ENCODE peak calls at places on chromosomes 16 and 17, in four cellular contexts. B is GM12878, G is HepG2, Z is K562. L is an unnamed sample.

GRCh38 chr16:68197250-68197649 is 38.7 kb downstream of the ESRP2 start:
- DNase-seq in B (no peak), Z (no peak), G (no peak), L (no peak)

GRCh38 chr16:67212766-67213165 is 13.8 kb downstream of the ELMO3 start:
- DNase-seq in G (no peak), B (no peak), Z (no peak), L (no peak)

GRCh38 chr16:2752850-2753522 is 548 bp downstream of the SRRM2 start:
- DNase-seq in G (peak; percentile 56), B (no peak), Z (peak; percentile 91), L (peak; percentile 84)

GRCh38 chr17:27241346-27241946 is 52.5 kb upstream of the WSB1 start:
- DNase-seq in B (no peak), G (no peak), Z (no peak), L (no peak)

GRCh38 chr16:78147846-78148535 is 48.5 kb downstream of the WWOX start:
- DNase-seq in B (no peak), Z (no peak), G (no peak), L (no peak)

GRCh38 chr16:20901068-20901440 is 483 bp downstream of the LYRM1 start:
- DNase-seq in Z (no peak), B (no peak), G (no peak), L (no peak)

GRCh38 chr17:75194879-75195278 is 10.6 kb upstream of the NUP85 start:
- DNase-seq in Z (no peak), G (no peak), B (no peak), L (no peak)

GRCh38 chr16:87431926-87432325 is 39.8 kb downstream of the MAP1LC3B start:
- DNase-seq in B (no peak), Z (no peak), G (no peak), L (no peak)

GRCh38 chr16:9518054-9518453 is 426.6 kb downstream of the HAPSTR1 start:
- DNase-seq in Z (no peak), B (no peak), G (no peak), L (no peak)

GRCh38 chr17:5931611-5932010 is 138.6 kb upstream of the WSCD1 start:
- DNase-seq in Z (no peak), G (no peak), B (no peak), L (no peak)

GRCh38 chr16:56988948-56989945 is at the start of gene NLRC5:
- DNase-seq in B (no peak), Z (no peak), G (peak; percentile 52), L (peak; percentile 71)

DNA sequence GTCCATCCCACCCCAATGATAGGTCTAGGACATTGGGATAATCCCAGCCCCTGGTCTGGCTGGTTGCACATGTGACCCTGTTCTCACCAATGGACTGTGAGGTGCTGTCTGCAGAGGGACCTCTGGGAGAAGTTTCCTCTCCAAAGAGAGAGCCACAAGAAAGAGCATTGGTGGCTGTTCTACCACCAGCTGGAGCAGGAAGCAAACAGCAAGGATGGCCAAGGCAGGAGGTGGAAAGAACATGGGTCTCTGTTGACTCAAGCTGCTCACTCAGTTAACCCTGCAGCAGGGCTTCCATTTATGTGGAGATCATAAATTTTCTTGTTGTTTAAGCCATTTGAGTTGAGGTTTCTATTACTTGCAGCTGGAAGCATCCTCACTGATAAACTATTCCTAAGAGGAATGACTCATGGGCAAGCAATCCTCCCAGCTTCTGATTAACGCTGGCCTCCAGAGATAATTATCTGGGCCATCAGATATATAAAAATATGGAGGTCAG is 52.5 kb downstream of the CYB5B start:
- DNase-seq in B (no peak), G (peak; percentile 29), Z (no peak), L (peak; percentile 27)
- TF ChIP-seq TARDBP in B (no peak), G (no peak), Z (no peak), L (no peak)

GRCh38 chr16:62913924-62914323 is 877.7 kb upstream of the CDH8 start:
- DNase-seq in Z (no peak), G (no peak), B (no peak), L (no peak)

GRCh38 chr16:62909597-62909996 is 873.4 kb upstream of the CDH8 start:
- DNase-seq in Z (no peak), G (no peak), B (no peak), L (no peak)

GRCh38 chr16:62907562-62907961 is 871.3 kb upstream of the CDH8 start:
- DNase-seq in B (no peak), G (no peak), Z (no peak), L (no peak)

DNA sequence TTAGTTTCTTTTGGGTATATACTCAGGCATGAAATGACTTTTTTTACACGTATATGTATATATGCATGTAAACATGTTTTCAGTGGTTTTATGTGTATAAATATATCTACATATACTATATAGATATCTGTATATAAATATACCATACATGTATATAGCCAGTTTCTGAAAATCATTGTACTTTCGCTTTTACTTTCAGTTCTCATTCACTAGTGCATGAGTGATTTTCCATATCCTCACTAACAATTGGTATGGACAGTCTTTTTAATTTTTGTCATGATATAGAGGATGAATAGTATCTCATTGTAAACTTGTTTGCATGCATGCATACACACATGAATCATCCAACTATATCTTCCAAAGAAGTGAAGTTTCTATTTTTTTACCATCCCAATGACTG is 877.1 kb upstream of the CDH8 start:
- DNase-seq in G (no peak), B (no peak), Z (no peak), L (no peak)
- TF ChIP-seq FOXM1 in G (no peak), B (no peak), Z (no peak), L (no peak)

GRCh38 chr16:85399583-85400284 is 213.4 kb upstream of the GSE1 start:
- DNase-seq in G (no peak), B (no peak), Z (no peak), L (no peak)

GRCh38 chr16:85400305-85401205 is 212.6 kb upstream of the GSE1 start:
- DNase-seq in Z (no peak), G (no peak), B (no peak), L (no peak)

GRCh38 chr16:85401917-85402766 is 211.0 kb upstream of the GSE1 start:
- DNase-seq in G (no peak), Z (no peak), B (no peak), L (no peak)

GRCh38 chr16:85402910-85403692 is 210.0 kb upstream of the GSE1 start:
- DNase-seq in Z (peak; percentile 96), B (no peak), G (no peak), L (no peak)

DNA sequence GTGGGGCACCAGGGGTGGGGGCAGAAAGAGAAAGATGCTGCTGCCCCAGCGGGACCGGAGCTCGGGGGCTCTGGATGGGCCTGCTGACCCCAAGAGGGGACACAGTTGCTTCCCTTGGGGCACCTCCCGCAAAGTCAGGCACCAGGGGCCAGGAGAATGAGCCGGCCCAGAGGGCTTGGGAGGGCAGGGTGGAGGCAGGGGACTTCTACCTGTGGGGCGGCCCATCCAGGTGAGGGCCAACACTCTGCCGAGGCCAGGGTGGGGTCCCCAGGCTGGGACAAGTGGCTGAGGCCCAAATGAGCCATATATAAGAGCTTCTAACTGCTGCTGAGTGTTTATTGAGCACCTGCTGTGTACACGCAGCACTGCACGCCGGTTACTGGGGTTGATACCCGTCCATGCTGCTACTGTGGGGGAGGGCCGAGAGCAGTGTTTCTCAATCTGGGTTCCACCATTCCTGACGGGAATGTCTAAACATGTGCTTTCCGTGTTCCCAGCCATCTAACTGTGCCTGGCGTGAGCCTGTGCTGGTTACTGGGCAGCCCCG is 211.7 kb upstream of the GSE1 start:
- DNase-seq in Z (no peak), G (no peak), B (no peak), L (no peak)
- TF ChIP-seq TARDBP in Z (no peak), G (no peak), B (no peak), L (no peak)

GRCh38 chr16:88720396-88720970 is 14.2 kb downstream of the CTU2 start:
- DNase-seq in B (no peak), Z (no peak), G (no peak), L (no peak)
- TF ChIP-seq FOXM1 in B (no peak), Z (no peak), G (no peak), L (no peak)

DNA sequence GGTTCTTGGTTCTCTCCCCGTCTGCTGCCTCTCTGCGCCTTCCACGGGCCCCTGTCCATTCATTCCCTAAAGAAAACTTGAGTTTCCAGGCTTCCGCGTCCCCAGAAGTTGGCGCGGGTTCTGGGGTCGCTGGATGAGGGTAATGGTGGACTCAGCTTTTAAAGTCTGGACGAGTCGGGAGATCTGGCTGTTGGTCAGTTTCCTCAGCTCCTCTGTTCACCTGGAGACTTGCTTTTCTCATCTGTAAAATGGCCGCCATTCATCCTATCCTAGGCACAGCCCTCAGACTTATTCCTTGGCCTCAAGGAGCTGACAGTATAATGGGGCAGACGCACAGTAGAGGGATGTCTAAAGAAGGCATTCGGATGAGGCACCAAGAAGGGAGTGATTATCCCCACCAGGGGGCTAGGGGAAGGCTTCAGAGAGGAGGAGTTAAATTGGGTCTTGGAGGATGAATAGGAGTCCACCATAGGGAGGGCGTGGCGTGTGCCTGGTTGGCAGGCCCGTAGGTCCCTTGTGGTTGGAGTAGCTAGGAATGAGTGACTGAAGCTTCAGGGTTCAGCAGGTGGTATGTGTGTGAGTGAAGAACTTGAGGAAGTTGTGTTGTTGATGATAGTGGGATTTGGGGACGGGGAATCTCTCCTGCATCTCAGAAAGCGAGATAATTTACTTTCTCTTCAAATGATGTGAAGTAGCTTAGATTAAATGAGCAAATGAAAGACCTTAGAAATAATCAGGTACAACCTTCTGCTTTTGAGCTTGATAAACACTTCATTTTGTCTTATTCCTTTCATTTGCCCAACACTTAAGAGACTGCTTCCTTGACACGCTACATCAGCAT is 655 bp downstream of the VPS35L start:
- DNase-seq in B (peak; percentile 13), G (no peak), Z (peak; percentile 63), L (peak; percentile 64)
- TF ChIP-seq TARDBP in B (no peak), G (no peak), Z (no peak), L (no peak)

L was measured in HEK293T.